ENCODE peak calls at places on chromosomes 11 and 22, in seven cellular contexts. One of them, this sample, is unnamed.

GRCh38 chr11:31529701-31530100 is 20.1 kb downstream of the ELP4 start:
- DNase-seq in GM12878: no peak
- DNase-seq in AG10803: no peak
- DNase-seq in transverse colon: no peak
- DNase-seq in fibroblast of lung: no peak
- DNase-seq in Panc1: no peak
- DNase-seq in cardiac muscle cell: no peak
- DNase-seq in this sample: no peak

GRCh38 chr22:31490496-31490925 is 869 bp upstream of the EIF4ENIF1 start:
- DNase-seq in GM12878: peak; percentile 97
- DNase-seq in AG10803: peak; percentile 80
- DNase-seq in transverse colon: peak; percentile 78
- DNase-seq in fibroblast of lung: peak; percentile 84
- DNase-seq in Panc1: no peak
- DNase-seq in cardiac muscle cell: peak; percentile 70
- DNase-seq in this sample: peak; percentile 76

GRCh38 chr11:119789766-119790407 is 60.9 kb upstream of the NECTIN1 start:
- DNase-seq in GM12878: no peak
- DNase-seq in AG10803: no peak
- DNase-seq in transverse colon: no peak
- DNase-seq in fibroblast of lung: no peak
- DNase-seq in Panc1: no peak
- DNase-seq in cardiac muscle cell: no peak
- DNase-seq in this sample: no peak

GRCh38 chr22:47209547-47210023 is 447.1 kb downstream of the TBC1D22A start:
- DNase-seq in GM12878: no peak
- DNase-seq in AG10803: no peak
- DNase-seq in transverse colon: no peak
- DNase-seq in fibroblast of lung: no peak
- DNase-seq in Panc1: no peak
- DNase-seq in cardiac muscle cell: no peak
- DNase-seq in this sample: no peak

GRCh38 chr11:115170133-115170815 is 333.9 kb downstream of the CADM1 start:
- DNase-seq in GM12878: no peak
- DNase-seq in AG10803: peak; percentile 24
- DNase-seq in transverse colon: peak; percentile 37
- DNase-seq in fibroblast of lung: no peak
- DNase-seq in Panc1: no peak
- DNase-seq in cardiac muscle cell: peak; percentile 15
- DNase-seq in this sample: peak; percentile 26

GRCh38 chr11:11414996-11415395 is 61.9 kb upstream of the CSNK2A3 start:
- DNase-seq in GM12878: no peak
- DNase-seq in AG10803: no peak
- DNase-seq in transverse colon: no peak
- DNase-seq in fibroblast of lung: no peak
- DNase-seq in Panc1: no peak
- DNase-seq in cardiac muscle cell: no peak
- DNase-seq in this sample: no peak

GRCh38 chr11:28566643-28567042 is 458.5 kb downstream of the METTL15 start:
- DNase-seq in GM12878: no peak
- DNase-seq in AG10803: peak; percentile 90
- DNase-seq in transverse colon: peak; percentile 13
- DNase-seq in fibroblast of lung: peak; percentile 98
- DNase-seq in Panc1: peak; percentile 36
- DNase-seq in cardiac muscle cell: peak; percentile 96
- DNase-seq in this sample: peak; percentile 99

GRCh38 chr11:126405906-126406305 is 50.4 kb downstream of the ST3GAL4 start:
- DNase-seq in GM12878: no peak
- DNase-seq in AG10803: no peak
- DNase-seq in transverse colon: peak; percentile 73
- DNase-seq in fibroblast of lung: no peak
- DNase-seq in Panc1: no peak
- DNase-seq in cardiac muscle cell: no peak
- DNase-seq in this sample: no peak

GRCh38 chr11:23988381-23989006 is 508.4 kb upstream of the LUZP2 start:
- DNase-seq in GM12878: no peak
- DNase-seq in AG10803: peak; percentile 71
- DNase-seq in transverse colon: no peak
- DNase-seq in fibroblast of lung: peak; percentile 91
- DNase-seq in Panc1: no peak
- DNase-seq in cardiac muscle cell: peak; percentile 57
- DNase-seq in this sample: peak; percentile 8

GRCh38 chr11:84890706-84891105 is 736.4 kb downstream of the DLG2 start:
- DNase-seq in GM12878: no peak
- DNase-seq in AG10803: no peak
- DNase-seq in transverse colon: no peak
- DNase-seq in fibroblast of lung: peak; percentile 57
- DNase-seq in Panc1: no peak
- DNase-seq in cardiac muscle cell: no peak
- DNase-seq in this sample: no peak

GRCh38 chr22:26892401-26893033 is 235.1 kb downstream of the MIAT start:
- DNase-seq in GM12878: no peak
- DNase-seq in AG10803: peak; percentile 14
- DNase-seq in transverse colon: peak; percentile 15
- DNase-seq in fibroblast of lung: peak; percentile 49
- DNase-seq in Panc1: no peak
- DNase-seq in cardiac muscle cell: no peak
- DNase-seq in this sample: peak; percentile 65

GRCh38 chr11:114317738-114318137 is 21.5 kb downstream of the NNMT start:
- DNase-seq in GM12878: no peak
- DNase-seq in AG10803: peak; percentile 69
- DNase-seq in transverse colon: no peak
- DNase-seq in fibroblast of lung: peak; percentile 60
- DNase-seq in Panc1: no peak
- DNase-seq in cardiac muscle cell: peak; percentile 77
- DNase-seq in this sample: peak; percentile 75

GRCh38 chr11:64850979-64851567 is 6.6 kb upstream of the CDC42BPG start:
- DNase-seq in GM12878: peak; percentile 90
- DNase-seq in AG10803: no peak
- DNase-seq in transverse colon: peak; percentile 71
- DNase-seq in fibroblast of lung: no peak
- DNase-seq in Panc1: no peak
- DNase-seq in cardiac muscle cell: no peak
- DNase-seq in this sample: peak; percentile 61

GRCh38 chr22:49396817-49397216 is 430.9 kb downstream of the BRD1 start:
- DNase-seq in GM12878: no peak
- DNase-seq in AG10803: no peak
- DNase-seq in transverse colon: no peak
- DNase-seq in fibroblast of lung: no peak
- DNase-seq in Panc1: no peak
- DNase-seq in cardiac muscle cell: no peak
- DNase-seq in this sample: no peak

GRCh38 chr11:86292912-86293606 is 9.0 kb upstream of the HIKESHI start:
- DNase-seq in GM12878: peak; percentile 59
- DNase-seq in AG10803: no peak
- DNase-seq in transverse colon: no peak
- DNase-seq in fibroblast of lung: no peak
- DNase-seq in Panc1: no peak
- DNase-seq in cardiac muscle cell: no peak
- DNase-seq in this sample: no peak

GRCh38 chr11:5115339-5115738 is 22.8 kb downstream of the OR52A5 start:
- DNase-seq in GM12878: no peak
- DNase-seq in AG10803: no peak
- DNase-seq in transverse colon: no peak
- DNase-seq in fibroblast of lung: no peak
- DNase-seq in Panc1: no peak
- DNase-seq in cardiac muscle cell: no peak
- DNase-seq in this sample: no peak

GRCh38 chr11:63919267-63920125 is 2.5 kb upstream of the RCOR2 start:
- DNase-seq in GM12878: no peak
- DNase-seq in AG10803: no peak
- DNase-seq in transverse colon: peak; percentile 50
- DNase-seq in fibroblast of lung: no peak
- DNase-seq in Panc1: no peak
- DNase-seq in cardiac muscle cell: peak; percentile 53
- DNase-seq in this sample: peak; percentile 35

GRCh38 chr11:12897390-12897789 is 111.7 kb upstream of the RASSF10 start:
- DNase-seq in GM12878: no peak
- DNase-seq in AG10803: no peak
- DNase-seq in transverse colon: no peak
- DNase-seq in fibroblast of lung: no peak
- DNase-seq in Panc1: no peak
- DNase-seq in cardiac muscle cell: no peak
- DNase-seq in this sample: no peak

GRCh38 chr22:36796629-36797175 is 20.1 kb downstream of the PVALB start:
- DNase-seq in GM12878: no peak
- DNase-seq in AG10803: no peak
- DNase-seq in transverse colon: no peak
- DNase-seq in fibroblast of lung: no peak
- DNase-seq in Panc1: no peak
- DNase-seq in cardiac muscle cell: no peak
- DNase-seq in this sample: no peak

GRCh38 chr22:17343766-17344165 is 25.5 kb upstream of the CECR2 start:
- DNase-seq in GM12878: no peak
- DNase-seq in AG10803: no peak
- DNase-seq in transverse colon: no peak
- DNase-seq in fibroblast of lung: no peak
- DNase-seq in Panc1: no peak
- DNase-seq in cardiac muscle cell: no peak
- DNase-seq in this sample: no peak

GRCh38 chr22:35883028-35883620 is 145.5 kb downstream of the RBFOX2 start:
- DNase-seq in GM12878: no peak
- DNase-seq in AG10803: peak; percentile 40
- DNase-seq in transverse colon: no peak
- DNase-seq in fibroblast of lung: peak; percentile 69
- DNase-seq in Panc1: no peak
- DNase-seq in cardiac muscle cell: peak; percentile 65
- DNase-seq in this sample: peak; percentile 53

GRCh38 chr11:66844496-66845142 is 1.4 kb downstream of the RCE1 start:
- DNase-seq in GM12878: no peak
- DNase-seq in AG10803: no peak
- DNase-seq in transverse colon: no peak
- DNase-seq in fibroblast of lung: no peak
- DNase-seq in Panc1: no peak
- DNase-seq in cardiac muscle cell: no peak
- DNase-seq in this sample: no peak

GRCh38 chr22:17077255-17077654 is 7.5 kb upstream of the IL17RA start:
- DNase-seq in GM12878: no peak
- DNase-seq in AG10803: peak; percentile 91
- DNase-seq in transverse colon: no peak
- DNase-seq in fibroblast of lung: peak; percentile 88
- DNase-seq in Panc1: no peak
- DNase-seq in cardiac muscle cell: peak; percentile 35
- DNase-seq in this sample: peak; percentile 33

GRCh38 chr22:22942511-22943329 is 55.1 kb downstream of the IGLL5 start:
- DNase-seq in GM12878: peak; percentile 78
- DNase-seq in AG10803: peak; percentile 49
- DNase-seq in transverse colon: peak; percentile 82
- DNase-seq in fibroblast of lung: peak; percentile 33
- DNase-seq in Panc1: no peak
- DNase-seq in cardiac muscle cell: peak; percentile 70
- DNase-seq in this sample: peak; percentile 39

GRCh38 chr22:44847380-44847779 is 95.0 kb downstream of the ARHGAP8 start:
- DNase-seq in GM12878: no peak
- DNase-seq in AG10803: no peak
- DNase-seq in transverse colon: no peak
- DNase-seq in fibroblast of lung: no peak
- DNase-seq in Panc1: no peak
- DNase-seq in cardiac muscle cell: no peak
- DNase-seq in this sample: no peak

GRCh38 chr11:56642339-56642738 is at the start of gene OR5AP2:
- DNase-seq in GM12878: no peak
- DNase-seq in AG10803: no peak
- DNase-seq in transverse colon: no peak
- DNase-seq in fibroblast of lung: no peak
- DNase-seq in Panc1: no peak
- DNase-seq in cardiac muscle cell: no peak
- DNase-seq in this sample: no peak
- TF ChIP-seq CTCF in GM12878: no peak
- TF ChIP-seq CTCF in AG10803: no peak
- TF ChIP-seq CTCF in transverse colon: no peak
- TF ChIP-seq CTCF in fibroblast of lung: no peak
- TF ChIP-seq CTCF in Panc1: no peak
- TF ChIP-seq CTCF in cardiac muscle cell: no peak
- TF ChIP-seq CTCF in this sample: no peak

DNA sequence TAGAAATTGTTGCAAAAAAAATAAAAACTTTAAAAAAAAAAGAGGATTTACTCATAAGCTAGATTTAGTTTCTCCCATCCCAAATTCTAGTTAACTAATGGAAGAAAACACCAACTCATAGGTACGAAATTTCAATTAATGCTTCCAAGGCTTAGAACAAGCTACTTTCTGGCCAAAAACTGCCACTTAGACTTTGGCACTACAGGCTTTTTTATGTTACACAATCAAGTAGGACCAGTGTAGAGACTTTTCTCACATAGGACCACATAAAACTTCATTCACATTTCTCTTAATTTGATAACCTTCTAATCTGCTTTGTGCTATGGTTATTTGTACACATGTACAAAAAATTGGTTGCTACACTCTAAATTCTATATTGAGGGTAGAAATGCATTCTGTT is 3.1 kb downstream of the ST13 start:
- DNase-seq in GM12878: no peak
- DNase-seq in AG10803: no peak
- DNase-seq in transverse colon: no peak
- DNase-seq in fibroblast of lung: no peak
- DNase-seq in Panc1: no peak
- DNase-seq in cardiac muscle cell: no peak
- DNase-seq in this sample: peak; percentile 4
- H3K4me3 ChIP-seq in GM12878: peak overlapping the region; percentile 96
- H3K4me3 ChIP-seq in AG10803: no peak overlapping the region
- H3K4me3 ChIP-seq in transverse colon: no peak overlapping the region
- H3K4me3 ChIP-seq in fibroblast of lung: peak overlapping the region; percentile 87
- H3K4me3 ChIP-seq in Panc1: peak overlapping the region; percentile 66
- H3K4me3 ChIP-seq in cardiac muscle cell: no peak overlapping the region
- H3K4me3 ChIP-seq in this sample: peak overlapping the region; percentile 3

GRCh38 chr11:111357150-111358037 is 21.7 kb downstream of the POU2AF1 start:
- DNase-seq in GM12878: no peak
- DNase-seq in AG10803: no peak
- DNase-seq in transverse colon: no peak
- DNase-seq in fibroblast of lung: no peak
- DNase-seq in Panc1: no peak
- DNase-seq in cardiac muscle cell: no peak
- DNase-seq in this sample: no peak

GRCh38 chr11:111360150-111361043 is 18.7 kb downstream of the POU2AF1 start:
- DNase-seq in GM12878: no peak
- DNase-seq in AG10803: no peak
- DNase-seq in transverse colon: peak; percentile 81
- DNase-seq in fibroblast of lung: no peak
- DNase-seq in Panc1: no peak
- DNase-seq in cardiac muscle cell: no peak
- DNase-seq in this sample: no peak

GRCh38 chr11:111361082-111361801 is 17.8 kb downstream of the POU2AF1 start:
- DNase-seq in GM12878: no peak
- DNase-seq in AG10803: no peak
- DNase-seq in transverse colon: no peak
- DNase-seq in fibroblast of lung: no peak
- DNase-seq in Panc1: no peak
- DNase-seq in cardiac muscle cell: no peak
- DNase-seq in this sample: no peak

GRCh38 chr11:111358038-111359001 is 20.8 kb downstream of the POU2AF1 start:
- DNase-seq in GM12878: no peak
- DNase-seq in AG10803: no peak
- DNase-seq in transverse colon: no peak
- DNase-seq in fibroblast of lung: no peak
- DNase-seq in Panc1: no peak
- DNase-seq in cardiac muscle cell: no peak
- DNase-seq in this sample: no peak

GRCh38 chr11:111359223-111360149 is 19.6 kb downstream of the POU2AF1 start:
- DNase-seq in GM12878: no peak
- DNase-seq in AG10803: no peak
- DNase-seq in transverse colon: no peak
- DNase-seq in fibroblast of lung: peak; percentile 6
- DNase-seq in Panc1: no peak
- DNase-seq in cardiac muscle cell: no peak
- DNase-seq in this sample: no peak
- TF ChIP-seq CTCF in GM12878: peak; percentile 2
- TF ChIP-seq CTCF in AG10803: no peak
- TF ChIP-seq CTCF in transverse colon: no peak
- TF ChIP-seq CTCF in fibroblast of lung: no peak
- TF ChIP-seq CTCF in Panc1: peak; percentile 36
- TF ChIP-seq CTCF in cardiac muscle cell: no peak
- TF ChIP-seq CTCF in this sample: no peak

GRCh38 chr22:21450858-21451331 is 16.3 kb upstream of the TMEM191C start:
- DNase-seq in GM12878: no peak
- DNase-seq in AG10803: no peak
- DNase-seq in transverse colon: no peak
- DNase-seq in fibroblast of lung: no peak
- DNase-seq in Panc1: no peak
- DNase-seq in cardiac muscle cell: no peak
- DNase-seq in this sample: no peak
- H3K4me3 ChIP-seq in GM12878: no peak overlapping the region
- H3K4me3 ChIP-seq in AG10803: no peak overlapping the region
- H3K4me3 ChIP-seq in transverse colon: no peak overlapping the region
- H3K4me3 ChIP-seq in fibroblast of lung: no peak overlapping the region
- H3K4me3 ChIP-seq in Panc1: no peak overlapping the region
- H3K4me3 ChIP-seq in cardiac muscle cell: no peak overlapping the region
- H3K4me3 ChIP-seq in this sample: no peak overlapping the region

This sample was measured in fibroblast of villous mesenchyme.